ENCODE peak calls at places on chromosomes 16 and 17, in ten cellular contexts. One of them, this sample, is unnamed.
A peak's percentile ranks its signal among the peaks of the same experiment; 100 is the strongest.

GRCh38 chr16:66127459-66128362 is 238.8 kb upstream of the CDH5 start:
- DNase-seq in right lobe of liver: peak; percentile 65
- DNase-seq in testis: peak; percentile 38
- DNase-seq in HFF-Myc: no peak
- DNase-seq in Caco-2: no peak
- DNase-seq in coronary artery: no peak
- DNase-seq in colonic mucosa: no peak
- DNase-seq in dorsolateral prefrontal cortex: peak; percentile 47
- DNase-seq in left ventricle myocardium inferior: no peak
- DNase-seq in GM23248: peak; percentile 16
- DNase-seq in this sample: no peak

GRCh38 chr16:76639685-76640289 is 362.6 kb downstream of the CNTNAP4 start:
- DNase-seq in right lobe of liver: no peak
- DNase-seq in testis: no peak
- DNase-seq in HFF-Myc: no peak
- DNase-seq in Caco-2: peak; percentile 64
- DNase-seq in coronary artery: no peak
- DNase-seq in colonic mucosa: peak; percentile 23
- DNase-seq in dorsolateral prefrontal cortex: no peak
- DNase-seq in left ventricle myocardium inferior: no peak
- DNase-seq in GM23248: peak; percentile 2
- DNase-seq in this sample: no peak

GRCh38 chr17:5500247-5500803 is 14.0 kb downstream of the MIS12 start:
- DNase-seq in right lobe of liver: no peak
- DNase-seq in testis: no peak
- DNase-seq in HFF-Myc: no peak
- DNase-seq in Caco-2: no peak
- DNase-seq in coronary artery: no peak
- DNase-seq in colonic mucosa: no peak
- DNase-seq in dorsolateral prefrontal cortex: no peak
- DNase-seq in left ventricle myocardium inferior: no peak
- DNase-seq in GM23248: peak; percentile 37
- DNase-seq in this sample: no peak

GRCh38 chr17:41647940-41648410 is 23.6 kb upstream of the KRT17 start:
- DNase-seq in right lobe of liver: peak; percentile 88
- DNase-seq in testis: peak; percentile 95
- DNase-seq in HFF-Myc: no peak
- DNase-seq in Caco-2: peak; percentile 89
- DNase-seq in coronary artery: peak; percentile 90
- DNase-seq in colonic mucosa: peak; percentile 96
- DNase-seq in dorsolateral prefrontal cortex: peak; percentile 90
- DNase-seq in left ventricle myocardium inferior: peak; percentile 89
- DNase-seq in GM23248: peak; percentile 78
- DNase-seq in this sample: peak; percentile 24

GRCh38 chr16:50887500-50887899 is 145.6 kb downstream of the CYLD start:
- DNase-seq in right lobe of liver: no peak
- DNase-seq in testis: no peak
- DNase-seq in HFF-Myc: no peak
- DNase-seq in Caco-2: no peak
- DNase-seq in coronary artery: no peak
- DNase-seq in colonic mucosa: no peak
- DNase-seq in dorsolateral prefrontal cortex: no peak
- DNase-seq in left ventricle myocardium inferior: no peak
- DNase-seq in GM23248: no peak
- DNase-seq in this sample: no peak

GRCh38 chr16:47037396-47037745 is 63.9 kb upstream of the DNAJA2 start:
- DNase-seq in right lobe of liver: peak; percentile 65
- DNase-seq in testis: peak; percentile 35
- DNase-seq in HFF-Myc: no peak
- DNase-seq in Caco-2: no peak
- DNase-seq in coronary artery: no peak
- DNase-seq in colonic mucosa: peak; percentile 32
- DNase-seq in dorsolateral prefrontal cortex: peak; percentile 55
- DNase-seq in left ventricle myocardium inferior: peak; percentile 37
- DNase-seq in GM23248: no peak
- DNase-seq in this sample: no peak

GRCh38 chr17:50952889-50953288 is 86.7 kb upstream of the TOB1 start:
- DNase-seq in right lobe of liver: no peak
- DNase-seq in testis: no peak
- DNase-seq in HFF-Myc: no peak
- DNase-seq in Caco-2: peak; percentile 38
- DNase-seq in coronary artery: no peak
- DNase-seq in colonic mucosa: no peak
- DNase-seq in dorsolateral prefrontal cortex: peak; percentile 23
- DNase-seq in left ventricle myocardium inferior: no peak
- DNase-seq in GM23248: no peak
- DNase-seq in this sample: no peak

GRCh38 chr16:19860146-19861030 is 24.3 kb downstream of the GPRC5B start:
- DNase-seq in right lobe of liver: no peak
- DNase-seq in testis: no peak
- DNase-seq in HFF-Myc: no peak
- DNase-seq in Caco-2: no peak
- DNase-seq in coronary artery: no peak
- DNase-seq in colonic mucosa: no peak
- DNase-seq in dorsolateral prefrontal cortex: peak; percentile 29
- DNase-seq in left ventricle myocardium inferior: no peak
- DNase-seq in GM23248: no peak
- DNase-seq in this sample: peak; percentile 34

GRCh38 chr16:57045694-57046381 is 46.5 kb upstream of the CPNE2 start:
- DNase-seq in right lobe of liver: no peak
- DNase-seq in testis: peak; percentile 85
- DNase-seq in HFF-Myc: no peak
- DNase-seq in Caco-2: peak; percentile 58
- DNase-seq in coronary artery: no peak
- DNase-seq in colonic mucosa: peak; percentile 63
- DNase-seq in dorsolateral prefrontal cortex: peak; percentile 69
- DNase-seq in left ventricle myocardium inferior: peak; percentile 74
- DNase-seq in GM23248: peak; percentile 75
- DNase-seq in this sample: peak; percentile 26

DNA sequence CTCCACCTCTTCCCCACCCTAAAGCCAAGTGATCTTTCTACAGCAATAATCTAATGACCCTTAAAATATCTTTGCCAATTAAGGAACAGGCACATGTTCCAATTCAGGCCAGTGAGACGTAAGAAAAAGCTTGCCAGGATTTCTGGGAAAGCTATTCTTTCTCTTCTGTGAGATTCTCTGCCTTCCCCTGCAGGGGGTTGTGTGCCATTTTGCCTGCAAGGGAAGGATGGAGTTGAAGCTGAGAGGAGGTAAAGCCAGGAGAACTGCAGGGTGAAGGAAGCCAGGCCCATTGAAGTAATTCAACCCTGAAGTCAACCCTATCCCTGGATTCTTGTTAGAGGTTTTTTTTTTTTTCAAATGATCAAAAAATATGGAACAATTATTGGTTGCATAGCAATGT is 9.0 kb upstream of the LPO start:
- DNase-seq in right lobe of liver: no peak
- DNase-seq in testis: no peak
- DNase-seq in HFF-Myc: no peak
- DNase-seq in Caco-2: no peak
- DNase-seq in coronary artery: no peak
- DNase-seq in colonic mucosa: no peak
- DNase-seq in dorsolateral prefrontal cortex: no peak
- DNase-seq in left ventricle myocardium inferior: no peak
- DNase-seq in GM23248: no peak
- DNase-seq in this sample: no peak
- H3K4me3 ChIP-seq in right lobe of liver: no peak overlapping the region
- H3K4me3 ChIP-seq in testis: no peak overlapping the region
- H3K4me3 ChIP-seq in HFF-Myc: no peak overlapping the region
- H3K4me3 ChIP-seq in Caco-2: no peak overlapping the region
- H3K4me3 ChIP-seq in coronary artery: no peak overlapping the region
- H3K4me3 ChIP-seq in colonic mucosa: no peak overlapping the region
- H3K4me3 ChIP-seq in dorsolateral prefrontal cortex: no peak overlapping the region
- H3K4me3 ChIP-seq in left ventricle myocardium inferior: no peak overlapping the region
- H3K4me3 ChIP-seq in GM23248: no peak overlapping the region
- H3K4me3 ChIP-seq in this sample: no peak overlapping the region

GRCh38 chr17:38562903-38563302 is 42.8 kb downstream of the SRCIN1 start:
- DNase-seq in right lobe of liver: no peak
- DNase-seq in testis: no peak
- DNase-seq in HFF-Myc: no peak
- DNase-seq in Caco-2: no peak
- DNase-seq in coronary artery: no peak
- DNase-seq in colonic mucosa: no peak
- DNase-seq in dorsolateral prefrontal cortex: no peak
- DNase-seq in left ventricle myocardium inferior: no peak
- DNase-seq in GM23248: no peak
- DNase-seq in this sample: no peak
- H3K4me3 ChIP-seq in right lobe of liver: no peak overlapping the region
- H3K4me3 ChIP-seq in testis: no peak overlapping the region
- H3K4me3 ChIP-seq in HFF-Myc: no peak overlapping the region
- H3K4me3 ChIP-seq in Caco-2: no peak overlapping the region
- H3K4me3 ChIP-seq in coronary artery: no peak overlapping the region
- H3K4me3 ChIP-seq in colonic mucosa: no peak overlapping the region
- H3K4me3 ChIP-seq in dorsolateral prefrontal cortex: no peak overlapping the region
- H3K4me3 ChIP-seq in left ventricle myocardium inferior: no peak overlapping the region
- H3K4me3 ChIP-seq in GM23248: no peak overlapping the region
- H3K4me3 ChIP-seq in this sample: no peak overlapping the region

GRCh38 chr17:61648587-61648986 is 57.6 kb upstream of the NACA2 start:
- DNase-seq in right lobe of liver: no peak
- DNase-seq in testis: no peak
- DNase-seq in HFF-Myc: no peak
- DNase-seq in Caco-2: no peak
- DNase-seq in coronary artery: no peak
- DNase-seq in colonic mucosa: no peak
- DNase-seq in dorsolateral prefrontal cortex: no peak
- DNase-seq in left ventricle myocardium inferior: no peak
- DNase-seq in GM23248: no peak
- DNase-seq in this sample: no peak

GRCh38 chr17:61644800-61645774 is 54.1 kb upstream of the NACA2 start:
- DNase-seq in right lobe of liver: no peak
- DNase-seq in testis: no peak
- DNase-seq in HFF-Myc: no peak
- DNase-seq in Caco-2: no peak
- DNase-seq in coronary artery: no peak
- DNase-seq in colonic mucosa: no peak
- DNase-seq in dorsolateral prefrontal cortex: no peak
- DNase-seq in left ventricle myocardium inferior: no peak
- DNase-seq in GM23248: no peak
- DNase-seq in this sample: no peak

GRCh38 chr17:61645898-61646297 is 54.9 kb upstream of the NACA2 start:
- DNase-seq in right lobe of liver: no peak
- DNase-seq in testis: no peak
- DNase-seq in HFF-Myc: no peak
- DNase-seq in Caco-2: no peak
- DNase-seq in coronary artery: no peak
- DNase-seq in colonic mucosa: no peak
- DNase-seq in dorsolateral prefrontal cortex: no peak
- DNase-seq in left ventricle myocardium inferior: no peak
- DNase-seq in GM23248: no peak
- DNase-seq in this sample: no peak

GRCh38 chr17:61647044-61647443 is 56.0 kb upstream of the NACA2 start:
- DNase-seq in right lobe of liver: no peak
- DNase-seq in testis: no peak
- DNase-seq in HFF-Myc: peak; percentile 4
- DNase-seq in Caco-2: no peak
- DNase-seq in coronary artery: no peak
- DNase-seq in colonic mucosa: no peak
- DNase-seq in dorsolateral prefrontal cortex: no peak
- DNase-seq in left ventricle myocardium inferior: no peak
- DNase-seq in GM23248: peak; percentile 59
- DNase-seq in this sample: no peak

DNA sequence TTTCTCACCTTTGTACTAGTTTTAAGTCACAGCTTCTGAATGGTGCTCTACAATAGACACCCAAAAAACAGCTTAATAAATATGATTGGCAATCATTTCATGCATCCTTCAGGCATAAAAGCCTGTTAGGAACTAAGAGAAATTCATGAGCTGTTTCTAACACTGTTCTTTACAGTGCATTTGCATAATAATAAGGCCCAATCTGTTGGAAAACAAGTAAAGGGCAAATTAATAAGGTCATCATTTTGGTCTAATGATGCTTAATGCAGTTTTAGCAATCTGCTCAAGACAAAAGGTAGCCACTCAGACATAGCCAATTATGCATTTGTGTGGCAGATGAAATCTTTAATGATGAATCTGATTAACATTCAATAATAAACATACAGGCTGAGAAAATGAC is 55.5 kb upstream of the NACA2 start:
- DNase-seq in right lobe of liver: no peak
- DNase-seq in testis: no peak
- DNase-seq in HFF-Myc: no peak
- DNase-seq in Caco-2: no peak
- DNase-seq in coronary artery: no peak
- DNase-seq in colonic mucosa: no peak
- DNase-seq in dorsolateral prefrontal cortex: no peak
- DNase-seq in left ventricle myocardium inferior: no peak
- DNase-seq in GM23248: no peak
- DNase-seq in this sample: no peak
- H3K4me3 ChIP-seq in right lobe of liver: no peak overlapping the region
- H3K4me3 ChIP-seq in testis: no peak overlapping the region
- H3K4me3 ChIP-seq in HFF-Myc: no peak overlapping the region
- H3K4me3 ChIP-seq in Caco-2: no peak overlapping the region
- H3K4me3 ChIP-seq in coronary artery: no peak overlapping the region
- H3K4me3 ChIP-seq in colonic mucosa: no peak overlapping the region
- H3K4me3 ChIP-seq in dorsolateral prefrontal cortex: no peak overlapping the region
- H3K4me3 ChIP-seq in left ventricle myocardium inferior: no peak overlapping the region
- H3K4me3 ChIP-seq in GM23248: no peak overlapping the region
- H3K4me3 ChIP-seq in this sample: no peak overlapping the region

GRCh38 chr16:84600343-84601229 is 17.3 kb downstream of the COTL1 start:
- DNase-seq in right lobe of liver: no peak
- DNase-seq in testis: no peak
- DNase-seq in HFF-Myc: no peak
- DNase-seq in Caco-2: no peak
- DNase-seq in coronary artery: no peak
- DNase-seq in colonic mucosa: no peak
- DNase-seq in dorsolateral prefrontal cortex: no peak
- DNase-seq in left ventricle myocardium inferior: no peak
- DNase-seq in GM23248: peak; percentile 40
- DNase-seq in this sample: no peak
- H3K4me3 ChIP-seq in right lobe of liver: no peak overlapping the region
- H3K4me3 ChIP-seq in testis: no peak overlapping the region
- H3K4me3 ChIP-seq in HFF-Myc: no peak overlapping the region
- H3K4me3 ChIP-seq in Caco-2: no peak overlapping the region
- H3K4me3 ChIP-seq in coronary artery: no peak overlapping the region
- H3K4me3 ChIP-seq in colonic mucosa: no peak overlapping the region
- H3K4me3 ChIP-seq in dorsolateral prefrontal cortex: no peak overlapping the region
- H3K4me3 ChIP-seq in left ventricle myocardium inferior: no peak overlapping the region
- H3K4me3 ChIP-seq in GM23248: peak overlapping the region; percentile 57
- H3K4me3 ChIP-seq in this sample: no peak overlapping the region

DNA sequence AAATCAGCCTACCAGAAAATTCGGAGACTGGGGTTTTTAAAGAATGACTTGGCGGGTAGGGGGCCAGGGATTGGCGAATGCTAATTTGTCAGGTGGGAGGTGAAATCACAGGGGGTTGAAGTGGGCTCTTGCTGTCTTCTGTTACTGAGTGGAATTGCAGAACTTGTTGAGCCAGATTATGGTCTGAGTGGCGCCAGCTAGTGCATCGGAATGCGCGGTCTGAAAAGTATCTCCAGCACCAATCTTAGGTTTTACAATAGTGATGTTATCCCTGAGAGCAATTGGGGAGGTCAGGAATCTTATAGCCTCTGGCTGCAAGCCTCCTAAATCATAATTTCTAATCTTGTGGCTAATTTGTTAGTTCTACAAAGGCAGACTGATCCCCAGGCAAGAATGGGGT is 762 bp upstream of the RBL2 start:
- DNase-seq in right lobe of liver: no peak
- DNase-seq in testis: no peak
- DNase-seq in HFF-Myc: no peak
- DNase-seq in Caco-2: peak; percentile 63
- DNase-seq in coronary artery: no peak
- DNase-seq in colonic mucosa: no peak
- DNase-seq in dorsolateral prefrontal cortex: no peak
- DNase-seq in left ventricle myocardium inferior: no peak
- DNase-seq in GM23248: no peak
- DNase-seq in this sample: no peak
- H3K4me3 ChIP-seq in right lobe of liver: peak overlapping the region; percentile 95
- H3K4me3 ChIP-seq in testis: peak overlapping the region; percentile 96
- H3K4me3 ChIP-seq in HFF-Myc: no peak overlapping the region
- H3K4me3 ChIP-seq in Caco-2: peak overlapping the region; percentile 99
- H3K4me3 ChIP-seq in coronary artery: peak overlapping the region; percentile 94
- H3K4me3 ChIP-seq in colonic mucosa: peak overlapping the region; percentile 98
- H3K4me3 ChIP-seq in dorsolateral prefrontal cortex: peak overlapping the region; percentile 95
- H3K4me3 ChIP-seq in left ventricle myocardium inferior: peak overlapping the region; percentile 100
- H3K4me3 ChIP-seq in GM23248: peak overlapping the region; percentile 81
- H3K4me3 ChIP-seq in this sample: no peak overlapping the region